ENCODE peak calls at places on chromosomes 16 and 17, in five cellular contexts. N is adipocyte, D is psoas muscle, K is colonic mucosa, S is amniotic stem cell. T is an unnamed sample.

GRCh38 chr16:47970291-47970931 is 185.4 kb downstream of the ABCC12 start:
- DNase-seq in K (no peak), S (peak; percentile 12), D (no peak), N (peak; percentile 54), T (no peak)

GRCh38 chr17:16974569-16975265 is 2.8 kb upstream of the TNFRSF13B start:
- DNase-seq in N (no peak), D (no peak), K (no peak), S (no peak), T (no peak)

GRCh38 chr16:57944961-57945739 is 25.8 kb downstream of the CNGB1 start:
- DNase-seq in S (no peak), D (no peak), N (no peak), K (no peak), T (no peak)

GRCh38 chr16:28879261-28879840 is 1.1 kb downstream of the ATP2A1 start:
- DNase-seq in K (peak; percentile 35), N (no peak), D (no peak), S (no peak), T (no peak)

GRCh38 chr17:42748906-42749798 is 4.3 kb upstream of the EZH1 start:
- DNase-seq in N (peak; percentile 63), D (peak; percentile 69), S (no peak), K (no peak), T (no peak)

GRCh38 chr16:12166271-12166670 is 189.7 kb downstream of the SNX29 start:
- DNase-seq in D (no peak), N (no peak), K (no peak), S (no peak), T (no peak)

GRCh38 chr16:14063618-14064581 is 7.2 kb upstream of the MRTFB start:
- DNase-seq in N (no peak), S (no peak), D (no peak), K (no peak), T (no peak)

GRCh38 chr17:82866521-82867214 is 26.8 kb upstream of the ZNF750 start:
- DNase-seq in S (peak; percentile 14), D (peak; percentile 77), K (no peak), N (peak; percentile 56), T (peak; percentile 54)

GRCh38 chr16:89188064-89188441 is 12.3 kb downstream of the SLC22A31 start:
- DNase-seq in N (no peak), S (no peak), D (peak; percentile 50), K (no peak), T (no peak)

GRCh38 chr16:2235234-2235651 is 1.0 kb upstream of the DNASE1L2 start:
- DNase-seq in N (no peak), S (no peak), K (no peak), D (no peak), T (no peak)

GRCh38 chr17:47811709-47812108 is 9.9 kb downstream of the OSBPL7 start:
- DNase-seq in N (no peak), S (no peak), D (no peak), K (no peak), T (no peak)

GRCh38 chr16:69924777-69925191 is 26.4 kb upstream of the CLEC18A start:
- DNase-seq in S (peak; percentile 55), D (peak; percentile 79), K (no peak), N (peak; percentile 78), T (no peak)

GRCh38 chr16:46586011-46586577 is 35.1 kb downstream of the SHCBP1 start:
- DNase-seq in K (no peak), N (no peak), D (no peak), S (no peak), T (no peak)